ENCODE peak calls at places on chromosomes 2 and 18, in six cellular contexts. One of them, this sample, is unnamed. For H3K4me1, the result is how much of the 10 kb centered on the place peaks cover.

GRCh38 chr18:26480897-26481795 is 67.2 kb downstream of the KCTD1 start:
- DNase-seq in colonic mucosa: no peak
- DNase-seq in cardiac muscle cell: no peak
- DNase-seq in IMR-90: peak
- DNase-seq in neural progenitor cell: no peak
- DNase-seq in K562: no peak
- DNase-seq in this sample: no peak

GRCh38 chr2:143901185-143901842 is 618.6 kb downstream of the ZEB2 start:
- DNase-seq in colonic mucosa: no peak
- DNase-seq in cardiac muscle cell: no peak
- DNase-seq in IMR-90: peak
- DNase-seq in neural progenitor cell: no peak
- DNase-seq in K562: peak
- DNase-seq in this sample: no peak

GRCh38 chr2:160687629-160688028 is 194.0 kb upstream of the RBMS1 start:
- DNase-seq in colonic mucosa: no peak
- DNase-seq in cardiac muscle cell: no peak
- DNase-seq in IMR-90: no peak
- DNase-seq in neural progenitor cell: no peak
- DNase-seq in K562: no peak
- DNase-seq in this sample: no peak

GRCh38 chr2:240604939-240605716 is 18.6 kb downstream of the CAPN10 start:
- DNase-seq in colonic mucosa: peak
- DNase-seq in cardiac muscle cell: no peak
- DNase-seq in IMR-90: no peak
- DNase-seq in neural progenitor cell: no peak
- DNase-seq in K562: no peak
- DNase-seq in this sample: peak

GRCh38 chr2:46615555-46616487 is 136.5 kb downstream of the TMEM247 start:
- DNase-seq in colonic mucosa: peak
- DNase-seq in cardiac muscle cell: peak
- DNase-seq in IMR-90: peak
- DNase-seq in neural progenitor cell: peak
- DNase-seq in K562: peak
- DNase-seq in this sample: no peak

GRCh38 chr2:74893332-74893731 is 59.4 kb downstream of the HK2 start:
- DNase-seq in colonic mucosa: no peak
- DNase-seq in cardiac muscle cell: no peak
- DNase-seq in IMR-90: peak
- DNase-seq in neural progenitor cell: no peak
- DNase-seq in K562: no peak
- DNase-seq in this sample: no peak

GRCh38 chr2:159882069-159882468 is 84.1 kb upstream of the CD302 start:
- DNase-seq in colonic mucosa: no peak
- DNase-seq in cardiac muscle cell: no peak
- DNase-seq in IMR-90: no peak
- DNase-seq in neural progenitor cell: no peak
- DNase-seq in K562: no peak
- DNase-seq in this sample: no peak

GRCh38 chr2:228446732-228447131 is 265.2 kb upstream of the SPHKAP start:
- DNase-seq in colonic mucosa: no peak
- DNase-seq in cardiac muscle cell: no peak
- DNase-seq in IMR-90: no peak
- DNase-seq in neural progenitor cell: no peak
- DNase-seq in K562: no peak
- DNase-seq in this sample: no peak

GRCh38 chr2:145541028-145541427 is 1021.1 kb upstream of the ZEB2 start:
- DNase-seq in colonic mucosa: no peak
- DNase-seq in cardiac muscle cell: no peak
- DNase-seq in IMR-90: no peak
- DNase-seq in neural progenitor cell: no peak
- DNase-seq in K562: no peak
- DNase-seq in this sample: no peak

GRCh38 chr18:62784966-62785413 is 69.6 kb downstream of the PHLPP1 start:
- DNase-seq in colonic mucosa: no peak
- DNase-seq in cardiac muscle cell: no peak
- DNase-seq in IMR-90: peak
- DNase-seq in neural progenitor cell: peak
- DNase-seq in K562: peak
- DNase-seq in this sample: no peak

GRCh38 chr2:224134003-224134734 is 95.1 kb upstream of the SERPINE2 start:
- DNase-seq in colonic mucosa: no peak
- DNase-seq in cardiac muscle cell: no peak
- DNase-seq in IMR-90: no peak
- DNase-seq in neural progenitor cell: no peak
- DNase-seq in K562: no peak
- DNase-seq in this sample: no peak

GRCh38 chr18:34283506-34283905 is 58.8 kb upstream of the NOL4 start:
- DNase-seq in colonic mucosa: no peak
- DNase-seq in cardiac muscle cell: no peak
- DNase-seq in IMR-90: no peak
- DNase-seq in neural progenitor cell: no peak
- DNase-seq in K562: no peak
- DNase-seq in this sample: no peak

GRCh38 chr2:86673976-86674670 is 46.0 kb upstream of the RMND5A start:
- DNase-seq in colonic mucosa: no peak
- DNase-seq in cardiac muscle cell: no peak
- DNase-seq in IMR-90: no peak
- DNase-seq in neural progenitor cell: no peak
- DNase-seq in K562: no peak
- DNase-seq in this sample: no peak

GRCh38 chr18:56929861-56930260 is 217.0 kb upstream of the BOD1L2 start:
- DNase-seq in colonic mucosa: no peak
- DNase-seq in cardiac muscle cell: no peak
- DNase-seq in IMR-90: no peak
- DNase-seq in neural progenitor cell: no peak
- DNase-seq in K562: no peak
- DNase-seq in this sample: no peak

GRCh38 chr2:154437104-154437503 is 261.4 kb upstream of the KCNJ3 start:
- DNase-seq in colonic mucosa: no peak
- DNase-seq in cardiac muscle cell: no peak
- DNase-seq in IMR-90: no peak
- DNase-seq in neural progenitor cell: no peak
- DNase-seq in K562: no peak
- DNase-seq in this sample: no peak

GRCh38 chr18:76006151-76006550 is 488.9 kb downstream of the ZNF516 start:
- DNase-seq in colonic mucosa: no peak
- DNase-seq in cardiac muscle cell: no peak
- DNase-seq in IMR-90: no peak
- DNase-seq in neural progenitor cell: no peak
- DNase-seq in K562: no peak
- DNase-seq in this sample: no peak

GRCh38 chr2:235638541-235639192 is 144.8 kb downstream of the AGAP1 start:
- DNase-seq in colonic mucosa: no peak
- DNase-seq in cardiac muscle cell: no peak
- DNase-seq in IMR-90: no peak
- DNase-seq in neural progenitor cell: peak
- DNase-seq in K562: no peak
- DNase-seq in this sample: no peak

GRCh38 chr2:65917990-65918389 is 485.6 kb upstream of the SPRED2 start:
- DNase-seq in colonic mucosa: no peak
- DNase-seq in cardiac muscle cell: no peak
- DNase-seq in IMR-90: no peak
- DNase-seq in neural progenitor cell: no peak
- DNase-seq in K562: no peak
- DNase-seq in this sample: no peak

GRCh38 chr2:68225119-68225632 is 27.2 kb downstream of the PPP3R1 start:
- DNase-seq in colonic mucosa: peak
- DNase-seq in cardiac muscle cell: peak
- DNase-seq in IMR-90: peak
- DNase-seq in neural progenitor cell: peak
- DNase-seq in K562: peak
- DNase-seq in this sample: no peak

GRCh38 chr2:237731663-237732062 is 66.9 kb upstream of the RBM44 start:
- DNase-seq in colonic mucosa: no peak
- DNase-seq in cardiac muscle cell: no peak
- DNase-seq in IMR-90: peak
- DNase-seq in neural progenitor cell: no peak
- DNase-seq in K562: no peak
- DNase-seq in this sample: no peak

GRCh38 chr2:230932556-230933511 is 7.8 kb upstream of the GPR55 start:
- DNase-seq in colonic mucosa: no peak
- DNase-seq in cardiac muscle cell: no peak
- DNase-seq in IMR-90: peak
- DNase-seq in neural progenitor cell: no peak
- DNase-seq in K562: no peak
- DNase-seq in this sample: no peak

DNA sequence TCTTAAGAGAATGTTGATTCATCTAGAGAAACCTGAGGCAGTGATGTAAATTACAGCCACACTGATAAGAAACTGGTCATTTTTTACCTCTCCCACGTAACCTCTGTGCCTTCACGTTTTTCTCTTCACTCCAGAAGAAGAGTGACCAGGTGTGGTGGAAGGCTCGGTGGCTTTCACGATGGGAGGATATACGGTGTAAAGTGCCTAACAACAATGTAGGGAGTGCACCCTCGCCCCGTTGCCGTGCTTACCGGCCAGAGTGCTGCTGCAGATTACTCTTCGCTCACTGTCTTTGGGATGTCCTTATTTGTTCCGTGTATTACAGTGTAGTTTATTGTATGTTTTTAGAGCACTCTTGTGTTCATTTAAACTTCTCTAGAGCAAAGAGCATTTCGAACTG is 46.5 kb downstream of the NCK2 start:
- DNase-seq in colonic mucosa: no peak
- DNase-seq in cardiac muscle cell: no peak
- DNase-seq in IMR-90: no peak
- DNase-seq in neural progenitor cell: no peak
- DNase-seq in K562: no peak
- DNase-seq in this sample: no peak
- H3K4me1 ChIP-seq in colonic mucosa: under half
- H3K4me1 ChIP-seq in cardiac muscle cell: under half
- H3K4me1 ChIP-seq in IMR-90: under half
- H3K4me1 ChIP-seq in neural progenitor cell: under half
- H3K4me1 ChIP-seq in K562: under half
- H3K4me1 ChIP-seq in this sample: half or more

GRCh38 chr2:110674620-110675555 is 3.0 kb downstream of the BUB1 start:
- DNase-seq in colonic mucosa: peak
- DNase-seq in cardiac muscle cell: peak
- DNase-seq in IMR-90: peak
- DNase-seq in neural progenitor cell: no peak
- DNase-seq in K562: peak
- DNase-seq in this sample: no peak
- H3K4me3 ChIP-seq in colonic mucosa: no peak
- H3K4me3 ChIP-seq in cardiac muscle cell: peak
- H3K4me3 ChIP-seq in IMR-90: no peak
- H3K4me3 ChIP-seq in neural progenitor cell: no peak
- H3K4me3 ChIP-seq in K562: no peak
- H3K4me3 ChIP-seq in this sample: no peak

GRCh38 chr2:98869868-98870267 is 66.2 kb downstream of the CRACDL start:
- DNase-seq in colonic mucosa: peak
- DNase-seq in cardiac muscle cell: no peak
- DNase-seq in IMR-90: no peak
- DNase-seq in neural progenitor cell: no peak
- DNase-seq in K562: no peak
- DNase-seq in this sample: no peak
- H3K27ac ChIP-seq in colonic mucosa: peak
- H3K27ac ChIP-seq in cardiac muscle cell: no peak
- H3K27ac ChIP-seq in IMR-90: no peak
- H3K27ac ChIP-seq in neural progenitor cell: no peak
- H3K27ac ChIP-seq in K562: no peak
- H3K27ac ChIP-seq in this sample: no peak

GRCh38 chr2:88182721-88183120 is 12.6 kb downstream of the THNSL2 start:
- DNase-seq in colonic mucosa: no peak
- DNase-seq in cardiac muscle cell: no peak
- DNase-seq in IMR-90: no peak
- DNase-seq in neural progenitor cell: no peak
- DNase-seq in K562: no peak
- DNase-seq in this sample: no peak
- H3K4me1 ChIP-seq in colonic mucosa: under half
- H3K4me1 ChIP-seq in cardiac muscle cell: under half
- H3K4me1 ChIP-seq in IMR-90: under half
- H3K4me1 ChIP-seq in neural progenitor cell: under half
- H3K4me1 ChIP-seq in K562: under half
- H3K4me1 ChIP-seq in this sample: under half

This sample was measured in naive thymus-derived CD4-positive, alpha-beta T cell.